ENCODE peak calls at places on chromosomes 4 and X, in nine cellular contexts. One of them, this sample, is unnamed.

GRCh38 chr4:56288663-56289062 is 98.6 kb downstream of the AASDH start:
- DNase-seq in heart left ventricle: no peak
- DNase-seq in heart right ventricle: no peak
- DNase-seq in body of pancreas: no peak
- DNase-seq in endodermal cell: no peak
- DNase-seq in Peyer's patch: no peak
- DNase-seq in ovary: no peak
- DNase-seq in astrocyte of the spinal cord: no peak
- DNase-seq in choroid plexus epithelial cell: no peak
- DNase-seq in this sample: no peak

GRCh38 chrX:130106071-130106470 is 4.2 kb downstream of the ELF4 start:
- DNase-seq in heart left ventricle: no peak
- DNase-seq in heart right ventricle: no peak
- DNase-seq in body of pancreas: no peak
- DNase-seq in endodermal cell: no peak
- DNase-seq in Peyer's patch: no peak
- DNase-seq in ovary: peak
- DNase-seq in astrocyte of the spinal cord: no peak
- DNase-seq in choroid plexus epithelial cell: no peak
- DNase-seq in this sample: no peak

GRCh38 chrX:53356186-53356585 is 66.3 kb downstream of the SMC1A start:
- DNase-seq in heart left ventricle: no peak
- DNase-seq in heart right ventricle: no peak
- DNase-seq in body of pancreas: peak
- DNase-seq in endodermal cell: peak
- DNase-seq in Peyer's patch: no peak
- DNase-seq in ovary: no peak
- DNase-seq in astrocyte of the spinal cord: no peak
- DNase-seq in choroid plexus epithelial cell: peak
- DNase-seq in this sample: no peak

GRCh38 chr4:76984788-76985211 is 35.2 kb downstream of the SEPTIN11 start:
- DNase-seq in heart left ventricle: no peak
- DNase-seq in heart right ventricle: peak
- DNase-seq in body of pancreas: peak
- DNase-seq in endodermal cell: no peak
- DNase-seq in Peyer's patch: no peak
- DNase-seq in ovary: peak
- DNase-seq in astrocyte of the spinal cord: peak
- DNase-seq in choroid plexus epithelial cell: peak
- DNase-seq in this sample: peak

GRCh38 chrX:150163181-150163930 is 199.8 kb upstream of the MAMLD1 start:
- DNase-seq in heart left ventricle: no peak
- DNase-seq in heart right ventricle: no peak
- DNase-seq in body of pancreas: no peak
- DNase-seq in endodermal cell: no peak
- DNase-seq in Peyer's patch: no peak
- DNase-seq in ovary: no peak
- DNase-seq in astrocyte of the spinal cord: no peak
- DNase-seq in choroid plexus epithelial cell: no peak
- DNase-seq in this sample: no peak

GRCh38 chrX:103791826-103792458 is 15.3 kb downstream of the PLP1 start:
- DNase-seq in heart left ventricle: no peak
- DNase-seq in heart right ventricle: no peak
- DNase-seq in body of pancreas: no peak
- DNase-seq in endodermal cell: no peak
- DNase-seq in Peyer's patch: no peak
- DNase-seq in ovary: no peak
- DNase-seq in astrocyte of the spinal cord: no peak
- DNase-seq in choroid plexus epithelial cell: peak
- DNase-seq in this sample: no peak

GRCh38 chr4:4386296-4386735 is 586 bp upstream of the NSG1 start:
- DNase-seq in heart left ventricle: no peak
- DNase-seq in heart right ventricle: no peak
- DNase-seq in body of pancreas: no peak
- DNase-seq in endodermal cell: peak
- DNase-seq in Peyer's patch: no peak
- DNase-seq in ovary: no peak
- DNase-seq in astrocyte of the spinal cord: no peak
- DNase-seq in choroid plexus epithelial cell: no peak
- DNase-seq in this sample: no peak

GRCh38 chr4:79198886-79199591 is 126.8 kb downstream of the NAA11 start:
- DNase-seq in heart left ventricle: no peak
- DNase-seq in heart right ventricle: no peak
- DNase-seq in body of pancreas: no peak
- DNase-seq in endodermal cell: no peak
- DNase-seq in Peyer's patch: no peak
- DNase-seq in ovary: no peak
- DNase-seq in astrocyte of the spinal cord: peak
- DNase-seq in choroid plexus epithelial cell: no peak
- DNase-seq in this sample: no peak

GRCh38 chrX:81003491-81004185 is 194.0 kb upstream of the BRWD3 start:
- DNase-seq in heart left ventricle: no peak
- DNase-seq in heart right ventricle: no peak
- DNase-seq in body of pancreas: no peak
- DNase-seq in endodermal cell: no peak
- DNase-seq in Peyer's patch: no peak
- DNase-seq in ovary: no peak
- DNase-seq in astrocyte of the spinal cord: no peak
- DNase-seq in choroid plexus epithelial cell: no peak
- DNase-seq in this sample: no peak

GRCh38 chrX:33923262-33923661 is 208.9 kb downstream of the FAM47A start:
- DNase-seq in heart left ventricle: no peak
- DNase-seq in heart right ventricle: no peak
- DNase-seq in body of pancreas: no peak
- DNase-seq in endodermal cell: no peak
- DNase-seq in Peyer's patch: no peak
- DNase-seq in ovary: no peak
- DNase-seq in astrocyte of the spinal cord: no peak
- DNase-seq in choroid plexus epithelial cell: no peak
- DNase-seq in this sample: no peak

GRCh38 chrX:30570505-30570904 is 7.1 kb downstream of the TASL start:
- DNase-seq in heart left ventricle: no peak
- DNase-seq in heart right ventricle: no peak
- DNase-seq in body of pancreas: no peak
- DNase-seq in endodermal cell: no peak
- DNase-seq in Peyer's patch: no peak
- DNase-seq in ovary: no peak
- DNase-seq in astrocyte of the spinal cord: peak
- DNase-seq in choroid plexus epithelial cell: peak
- DNase-seq in this sample: no peak

GRCh38 chr4:172996571-172997216 is 171.9 kb upstream of the GALNT7 start:
- DNase-seq in heart left ventricle: no peak
- DNase-seq in heart right ventricle: no peak
- DNase-seq in body of pancreas: no peak
- DNase-seq in endodermal cell: no peak
- DNase-seq in Peyer's patch: no peak
- DNase-seq in ovary: no peak
- DNase-seq in astrocyte of the spinal cord: peak
- DNase-seq in choroid plexus epithelial cell: peak
- DNase-seq in this sample: no peak

GRCh38 chrX:48578661-48579128 is 4.4 kb downstream of the RBM3 start:
- DNase-seq in heart left ventricle: no peak
- DNase-seq in heart right ventricle: no peak
- DNase-seq in body of pancreas: no peak
- DNase-seq in endodermal cell: peak
- DNase-seq in Peyer's patch: no peak
- DNase-seq in ovary: no peak
- DNase-seq in astrocyte of the spinal cord: no peak
- DNase-seq in choroid plexus epithelial cell: no peak
- DNase-seq in this sample: no peak

DNA sequence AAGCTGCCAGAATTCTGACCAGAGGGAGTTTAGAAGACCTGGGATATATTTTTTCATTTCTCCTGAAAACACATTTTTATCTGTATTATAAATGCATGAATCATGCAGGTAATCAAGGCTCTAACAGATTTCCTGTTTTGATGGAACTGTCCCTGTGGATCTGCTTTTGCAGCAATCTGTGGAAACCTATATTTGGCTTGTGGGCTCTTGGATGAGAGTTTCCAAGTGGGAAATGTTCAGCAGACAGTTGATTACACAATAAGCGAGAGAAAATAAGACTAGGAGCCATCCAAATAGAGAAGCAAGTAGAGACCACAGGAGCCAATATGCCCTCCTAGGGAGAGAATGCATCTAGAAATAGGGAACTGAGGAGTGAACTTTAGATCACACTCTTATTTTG is 105.0 kb downstream of the NDST3 start:
- DNase-seq in heart left ventricle: no peak
- DNase-seq in heart right ventricle: no peak
- DNase-seq in body of pancreas: no peak
- DNase-seq in endodermal cell: no peak
- DNase-seq in Peyer's patch: no peak
- DNase-seq in ovary: no peak
- DNase-seq in astrocyte of the spinal cord: no peak
- DNase-seq in choroid plexus epithelial cell: no peak
- DNase-seq in this sample: no peak
- TF ChIP-seq CTCF in heart left ventricle: no peak
- TF ChIP-seq CTCF in heart right ventricle: no peak
- TF ChIP-seq CTCF in body of pancreas: no peak
- TF ChIP-seq CTCF in endodermal cell: no peak
- TF ChIP-seq CTCF in Peyer's patch: no peak
- TF ChIP-seq CTCF in ovary: no peak
- TF ChIP-seq CTCF in astrocyte of the spinal cord: no peak
- TF ChIP-seq CTCF in choroid plexus epithelial cell: no peak
- TF ChIP-seq CTCF in this sample: no peak

DNA sequence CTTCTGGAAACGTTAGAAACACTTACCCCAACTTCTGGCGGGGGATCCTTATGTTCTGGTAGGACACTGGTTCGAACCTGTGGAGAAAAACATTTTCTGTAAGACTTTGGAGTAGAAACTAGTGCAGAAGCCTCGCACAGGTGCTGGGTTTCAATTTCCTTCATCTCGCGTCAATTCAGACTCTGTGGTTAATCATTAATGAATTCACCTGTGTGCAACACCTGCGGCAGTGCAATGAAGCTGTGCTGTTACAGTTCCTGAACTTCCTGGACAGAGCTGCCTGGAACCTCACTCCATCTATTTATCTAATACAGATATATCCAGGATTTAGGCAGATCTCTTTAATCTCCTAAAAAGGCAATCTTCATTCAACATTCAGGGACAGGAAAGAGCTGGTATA is 531.4 kb downstream of the INPP4B start:
- DNase-seq in heart left ventricle: no peak
- DNase-seq in heart right ventricle: no peak
- DNase-seq in body of pancreas: peak
- DNase-seq in endodermal cell: no peak
- DNase-seq in Peyer's patch: no peak
- DNase-seq in ovary: no peak
- DNase-seq in astrocyte of the spinal cord: no peak
- DNase-seq in choroid plexus epithelial cell: no peak
- DNase-seq in this sample: no peak
- H3K4me3 ChIP-seq in heart left ventricle: no peak
- H3K4me3 ChIP-seq in heart right ventricle: no peak
- H3K4me3 ChIP-seq in body of pancreas: no peak
- H3K4me3 ChIP-seq in endodermal cell: no peak
- H3K4me3 ChIP-seq in Peyer's patch: peak
- H3K4me3 ChIP-seq in ovary: no peak
- H3K4me3 ChIP-seq in astrocyte of the spinal cord: no peak
- H3K4me3 ChIP-seq in choroid plexus epithelial cell: no peak
- H3K4me3 ChIP-seq in this sample: no peak

DNA sequence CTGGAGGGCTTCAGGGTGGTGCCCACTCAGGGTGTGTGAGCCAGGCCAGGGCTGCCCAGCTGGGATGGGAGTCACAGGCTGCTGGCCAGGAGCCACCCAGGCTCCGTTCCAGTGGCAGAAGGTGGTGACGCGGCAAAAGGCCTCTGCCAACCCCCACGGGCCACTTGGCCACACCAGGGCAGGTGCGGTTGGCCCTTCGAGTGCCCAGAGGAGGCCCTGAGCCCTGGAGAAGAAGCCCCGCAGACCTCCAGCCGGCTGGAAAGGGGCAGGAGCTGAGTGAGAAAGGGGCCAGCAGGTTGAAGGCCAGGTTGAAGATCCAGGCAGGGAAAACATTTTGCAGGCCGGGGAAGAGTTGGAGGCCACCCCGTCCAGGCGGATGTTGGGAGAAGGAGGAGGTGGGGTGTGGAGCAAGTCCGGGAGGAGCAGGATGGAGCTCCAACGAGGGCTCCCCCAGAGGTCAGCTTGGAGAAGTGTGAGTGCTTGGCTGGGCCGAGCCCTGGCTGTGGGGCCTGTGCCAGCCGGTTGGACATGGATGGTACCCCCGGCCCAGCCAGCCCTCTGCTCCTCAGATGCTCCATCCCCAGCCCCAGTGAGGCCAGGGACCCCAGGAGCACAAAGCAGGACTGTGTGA is 2.8 kb upstream of the CPLX1 start:
- DNase-seq in heart left ventricle: peak
- DNase-seq in heart right ventricle: peak
- DNase-seq in body of pancreas: peak
- DNase-seq in endodermal cell: peak
- DNase-seq in Peyer's patch: peak
- DNase-seq in ovary: no peak
- DNase-seq in astrocyte of the spinal cord: no peak
- DNase-seq in choroid plexus epithelial cell: peak
- DNase-seq in this sample: no peak
- TF ChIP-seq CTCF in heart left ventricle: no peak
- TF ChIP-seq CTCF in heart right ventricle: no peak
- TF ChIP-seq CTCF in body of pancreas: no peak
- TF ChIP-seq CTCF in endodermal cell: peak
- TF ChIP-seq CTCF in Peyer's patch: no peak
- TF ChIP-seq CTCF in ovary: no peak
- TF ChIP-seq CTCF in astrocyte of the spinal cord: no peak
- TF ChIP-seq CTCF in choroid plexus epithelial cell: peak
- TF ChIP-seq CTCF in this sample: no peak

DNA sequence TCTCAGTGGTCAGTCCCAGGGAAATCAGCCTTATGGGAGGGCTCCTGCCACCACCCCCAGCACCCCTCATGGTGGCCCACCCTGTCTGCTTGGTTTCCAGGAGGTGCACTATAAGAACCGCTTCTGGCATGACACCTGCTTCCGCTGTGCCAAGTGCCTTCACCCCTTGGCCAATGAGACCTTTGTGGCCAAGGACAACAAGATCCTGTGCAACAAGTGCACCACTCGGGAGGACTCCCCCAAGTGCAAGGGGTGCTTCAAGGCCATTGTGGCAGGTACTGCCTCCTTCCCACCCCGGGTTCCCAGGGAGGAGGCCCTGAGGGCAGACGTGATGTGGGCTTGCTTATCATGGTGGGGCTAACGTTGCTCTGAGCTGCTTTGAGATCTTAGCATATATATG is 44.3 kb downstream of the MAP7D3 start:
- DNase-seq in heart left ventricle: no peak
- DNase-seq in heart right ventricle: no peak
- DNase-seq in body of pancreas: no peak
- DNase-seq in endodermal cell: no peak
- DNase-seq in Peyer's patch: no peak
- DNase-seq in ovary: no peak
- DNase-seq in astrocyte of the spinal cord: no peak
- DNase-seq in choroid plexus epithelial cell: no peak
- DNase-seq in this sample: no peak
- H3K4me3 ChIP-seq in heart left ventricle: no peak
- H3K4me3 ChIP-seq in heart right ventricle: no peak
- H3K4me3 ChIP-seq in body of pancreas: no peak
- H3K4me3 ChIP-seq in endodermal cell: no peak
- H3K4me3 ChIP-seq in Peyer's patch: peak
- H3K4me3 ChIP-seq in ovary: no peak
- H3K4me3 ChIP-seq in astrocyte of the spinal cord: no peak
- H3K4me3 ChIP-seq in choroid plexus epithelial cell: no peak
- H3K4me3 ChIP-seq in this sample: no peak

DNA sequence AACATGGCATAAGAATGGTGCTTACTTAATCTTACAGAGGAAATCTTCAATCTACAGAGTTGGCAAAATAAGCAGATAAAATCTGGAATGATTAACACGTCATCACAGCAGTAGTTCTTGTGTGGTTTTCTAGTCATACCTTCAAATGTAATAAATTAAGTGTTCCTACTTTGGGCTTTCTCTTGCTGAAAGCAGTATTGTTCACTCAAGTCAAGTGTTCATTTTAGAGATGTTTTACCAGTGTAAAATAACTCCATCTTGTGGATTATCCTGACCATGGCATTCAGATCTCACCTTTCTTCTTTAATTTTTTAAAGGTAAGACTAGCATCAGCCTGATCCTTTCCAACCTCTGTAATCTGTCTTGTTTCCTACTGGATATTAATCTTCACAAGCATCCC is 72.9 kb downstream of the ADAMTS3 start:
- DNase-seq in heart left ventricle: no peak
- DNase-seq in heart right ventricle: no peak
- DNase-seq in body of pancreas: no peak
- DNase-seq in endodermal cell: no peak
- DNase-seq in Peyer's patch: no peak
- DNase-seq in ovary: no peak
- DNase-seq in astrocyte of the spinal cord: peak
- DNase-seq in choroid plexus epithelial cell: peak
- DNase-seq in this sample: no peak
- TF ChIP-seq CTCF in heart left ventricle: no peak
- TF ChIP-seq CTCF in heart right ventricle: no peak
- TF ChIP-seq CTCF in body of pancreas: no peak
- TF ChIP-seq CTCF in endodermal cell: peak
- TF ChIP-seq CTCF in Peyer's patch: no peak
- TF ChIP-seq CTCF in ovary: no peak
- TF ChIP-seq CTCF in astrocyte of the spinal cord: peak
- TF ChIP-seq CTCF in choroid plexus epithelial cell: no peak
- TF ChIP-seq CTCF in this sample: no peak

This sample was measured in AG04449.